ENCODE peak calls at places on chromosomes 7 and 10, in ten cellular contexts. H is Right ventricle myocardium superior; I is ecto neural progenitor cell; C is mesendoderm; E is AG09319; J is activated CD8-positive, alpha-beta T cell treated with anti-CD3 and anti-CD28 coated beads, Interleukin-2, amount 10 ng/mL, durations not matched to agents 7 days and 5 days; W is activated CD4-positive, alpha-beta T cell treated with anti-CD3 and anti-CD28 coated beads for 48 hours; T is MM.1S; Z is endothelial cell; V is AG04449. U is an unnamed sample.

GRCh38 chr7:151085691-151086620 is at the start of gene AGAP3:
- DNase-seq in T (peak), H (peak), C (peak), W (peak), E (no peak), J (peak), Z (peak), V (no peak), I (peak), U (peak)

GRCh38 chr10:116627386-116627933 is 6.7 kb downstream of the PNLIPRP2 start:
- DNase-seq in V (no peak), T (no peak), J (no peak), H (no peak), E (no peak), I (peak), Z (peak), W (no peak), C (peak), U (no peak)

GRCh38 chr10:119394657-119395286 is 147.7 kb downstream of the RGS10 start:
- DNase-seq in I (no peak), W (no peak), J (no peak), T (no peak), Z (no peak), E (no peak), C (no peak), V (no peak), H (no peak), U (no peak)

GRCh38 chr7:87590578-87590977 is 10.1 kb downstream of the ABCB1 start:
- DNase-seq in W (no peak), Z (no peak), C (no peak), I (no peak), E (no peak), J (no peak), T (no peak), V (no peak), H (no peak), U (peak)

GRCh38 chr7:129118182-129118581 is 26.3 kb upstream of the TSPAN33 start:
- DNase-seq in H (no peak), J (no peak), V (no peak), W (no peak), E (no peak), C (no peak), Z (no peak), T (no peak), I (no peak), U (no peak)

GRCh38 chr10:68871731-68872342 is 29.3 kb upstream of the DDX50 start:
- DNase-seq in V (peak), W (no peak), C (peak), E (peak), J (no peak), Z (no peak), I (no peak), T (no peak), H (no peak), U (no peak)

GRCh38 chr10:14416308-14416700 is 85.6 kb upstream of the FRMD4A start:
- DNase-seq in Z (no peak), W (no peak), J (no peak), I (no peak), H (no peak), C (peak), T (no peak), V (no peak), E (no peak), U (no peak)

GRCh38 chr10:50932113-50932512 is 46.7 kb upstream of the A1CF start:
- DNase-seq in E (no peak), I (no peak), W (no peak), Z (no peak), C (peak), H (no peak), J (no peak), T (no peak), V (no peak), U (no peak)

GRCh38 chr7:10874666-10875065 is 99.0 kb upstream of the PHF14 start:
- DNase-seq in C (peak), E (no peak), T (no peak), J (no peak), W (no peak), H (no peak), I (no peak), V (no peak), Z (no peak), U (no peak)

GRCh38 chr10:14879055-14879800 is 562 bp downstream of the SUV39H2 start:
- DNase-seq in J (peak), T (peak), H (no peak), W (peak), Z (no peak), V (no peak), I (peak), E (no peak), C (peak), U (peak)

GRCh38 chr7:2248984-2249694 is 7.1 kb downstream of the NUDT1 start:
- DNase-seq in J (peak), V (peak), Z (no peak), T (peak), W (no peak), C (peak), H (peak), I (no peak), E (peak), U (peak)

GRCh38 chr10:77056650-77057049 is 581.0 kb downstream of the KCNMA1 start:
- DNase-seq in C (no peak), V (no peak), J (no peak), W (no peak), Z (no peak), T (no peak), I (no peak), H (no peak), E (no peak), U (no peak)

GRCh38 chr10:78222096-78222790 is 188.6 kb downstream of the RPS24 start:
- DNase-seq in Z (peak), W (no peak), T (no peak), J (no peak), H (no peak), V (no peak), C (no peak), E (no peak), I (no peak), U (no peak)

GRCh38 chr7:150401861-150402631 is 22.9 kb downstream of the ZNF775 start:
- DNase-seq in H (no peak), J (no peak), Z (no peak), E (no peak), W (no peak), I (peak), C (peak), V (no peak), T (no peak), U (no peak)

GRCh38 chr10:114045071-114045737 is 1.5 kb downstream of the ADRB1 start:
- DNase-seq in W (peak), T (no peak), E (no peak), C (peak), V (no peak), J (peak), H (peak), Z (peak), I (peak), U (peak)

GRCh38 chr10:131700032-131700431 is 200.8 kb upstream of the PPP2R2D start:
- DNase-seq in Z (no peak), V (no peak), J (no peak), T (no peak), I (peak), W (no peak), E (no peak), C (no peak), H (no peak), U (no peak)

U was measured in immature natural killer cell.